ENCODE peak calls at places on chromosome 10, in nine cellular contexts. K is Peyer's patch, P is choroid plexus epithelial cell, J is fibroblast of villous mesenchyme, C is psoas muscle, A is AG04449, W is GM06990, I is fibroblast of lung, M is upper lobe of right lung. X is an unnamed sample.

GRCh38 chr10:95864906-95865813 is 42.6 kb upstream of the CC2D2B start:
- DNase-seq in K (peak; percentile 29), P (peak; percentile 95), J (peak; percentile 90), C (no peak), A (peak; percentile 33), W (no peak), I (peak; percentile 75), M (no peak), X (peak; percentile 16)

GRCh38 chr10:14032406-14032998 is 298.2 kb downstream of the FRMD4A start:
- DNase-seq in K (no peak), P (peak; percentile 16), J (no peak), C (no peak), A (no peak), W (no peak), I (peak; percentile 17), M (peak; percentile 70), X (no peak)

GRCh38 chr10:90674927-90675326 is 182.9 kb downstream of the HTR7 start:
- DNase-seq in K (no peak), P (peak; percentile 79), J (peak; percentile 70), C (no peak), A (peak; percentile 64), W (no peak), I (peak; percentile 96), M (no peak), X (no peak)

GRCh38 chr10:128877141-128877540 is 589.9 kb upstream of the MGMT start:
- DNase-seq in K (no peak), P (no peak), J (no peak), C (no peak), A (no peak), W (no peak), I (no peak), M (no peak), X (no peak)

GRCh38 chr10:3225589-3225988 is 53.0 kb upstream of the PITRM1 start:
- DNase-seq in K (no peak), P (peak; percentile 80), J (peak; percentile 75), C (no peak), A (peak; percentile 63), W (no peak), I (peak; percentile 91), M (no peak), X (no peak)

GRCh38 chr10:50216894-50217293 is 34.4 kb downstream of the ASAH2 start:
- DNase-seq in K (no peak), P (peak; percentile 58), J (no peak), C (no peak), A (no peak), W (no peak), I (peak; percentile 34), M (no peak), X (no peak)

GRCh38 chr10:110042181-110042580 is 34.4 kb downstream of the ADD3 start:
- DNase-seq in K (no peak), P (peak; percentile 78), J (peak; percentile 25), C (no peak), A (no peak), W (no peak), I (peak; percentile 84), M (no peak), X (no peak)

GRCh38 chr10:131249238-131249956 is 62.1 kb downstream of the TCERG1L start:
- DNase-seq in K (no peak), P (no peak), J (no peak), C (no peak), A (no peak), W (no peak), I (no peak), M (peak; percentile 40), X (no peak)

GRCh38 chr10:18658301-18658991 is 785 bp upstream of the ARL5B start:
- DNase-seq in K (no peak), P (peak; percentile 33), J (peak; percentile 80), C (peak; percentile 23), A (no peak), W (peak; percentile 31), I (peak; percentile 74), M (no peak), X (no peak)

GRCh38 chr10:116216676-116217075 is 56.3 kb downstream of the GFRA1 start:
- DNase-seq in K (no peak), P (no peak), J (peak; percentile 25), C (no peak), A (no peak), W (no peak), I (no peak), M (no peak), X (no peak)

GRCh38 chr10:73460897-73461296 is 27.5 kb upstream of the MSS51 start:
- DNase-seq in K (no peak), P (no peak), J (no peak), C (no peak), A (no peak), W (no peak), I (no peak), M (no peak), X (no peak)

GRCh38 chr10:70932415-70933196 is 44.2 kb upstream of the PCBD1 start:
- DNase-seq in K (no peak), P (no peak), J (peak; percentile 67), C (no peak), A (no peak), W (no peak), I (no peak), M (no peak), X (peak; percentile 52)

GRCh38 chr10:129467346-129468119 is 492 bp downstream of the MGMT start:
- DNase-seq in K (peak; percentile 25), P (peak; percentile 35), J (peak; percentile 7), C (no peak), A (no peak), W (no peak), I (no peak), M (peak; percentile 74), X (no peak)

GRCh38 chr10:77424257-77424656 is 213.4 kb downstream of the KCNMA1 start:
- DNase-seq in K (no peak), P (no peak), J (no peak), C (no peak), A (no peak), W (no peak), I (no peak), M (no peak), X (peak; percentile 64)
- H3K4me3 ChIP-seq in K (no peak overlapping the region), P (no peak overlapping the region), J (no peak overlapping the region), C (no peak overlapping the region), A (no peak overlapping the region), W (no peak overlapping the region), I (no peak overlapping the region), M (no peak overlapping the region), X (no peak overlapping the region)

GRCh38 chr10:122304054-122304579 is 33.0 kb downstream of the BTBD16 start:
- DNase-seq in K (no peak), P (no peak), J (no peak), C (no peak), A (no peak), W (no peak), I (no peak), M (no peak), X (no peak)
- TF ChIP-seq CTCF in K (no peak), P (no peak), J (no peak), C (no peak), A (no peak), W (no peak), I (no peak), M (no peak), X (no peak)

GRCh38 chr10:33635967-33636366 is 301.5 kb upstream of the NRP1 start:
- DNase-seq in K (no peak), P (no peak), J (no peak), C (no peak), A (no peak), W (no peak), I (no peak), M (no peak), X (no peak)

GRCh38 chr10:33631991-33632390 is 297.5 kb upstream of the NRP1 start:
- DNase-seq in K (no peak), P (no peak), J (no peak), C (no peak), A (no peak), W (no peak), I (no peak), M (no peak), X (no peak)

DNA sequence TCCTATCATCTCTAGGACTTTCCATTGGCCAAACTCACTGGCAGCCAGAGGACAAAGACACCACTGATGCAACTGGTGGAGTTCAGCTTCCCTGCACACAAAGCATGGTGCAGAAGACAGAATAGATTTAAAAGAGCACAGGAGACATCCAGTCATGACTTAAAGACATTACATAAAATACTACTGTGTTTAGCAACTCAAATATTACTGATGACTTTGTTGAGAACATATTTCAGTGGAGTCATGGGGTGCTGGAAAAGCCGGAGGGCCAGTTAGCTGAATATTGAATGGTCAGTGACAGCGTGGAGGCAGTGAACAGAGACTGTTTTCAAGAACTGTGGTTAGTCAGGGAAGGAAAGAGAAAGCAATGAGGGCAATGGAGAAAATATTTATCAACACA is 296.3 kb upstream of the NRP1 start:
- DNase-seq in K (no peak), P (no peak), J (no peak), C (no peak), A (no peak), W (no peak), I (no peak), M (no peak), X (no peak)
- H3K4me3 ChIP-seq in K (no peak overlapping the region), P (no peak overlapping the region), J (no peak overlapping the region), C (no peak overlapping the region), A (no peak overlapping the region), W (no peak overlapping the region), I (no peak overlapping the region), M (no peak overlapping the region), X (no peak overlapping the region)

GRCh38 chr10:28532223-28532508 is 752 bp upstream of the WAC start:
- DNase-seq in K (no peak), P (no peak), J (peak; percentile 69), C (no peak), A (no peak), W (no peak), I (peak; percentile 59), M (no peak), X (no peak)

GRCh38 chr10:28533315-28533564 is 322 bp downstream of the WAC start:
- DNase-seq in K (no peak), P (no peak), J (no peak), C (no peak), A (no peak), W (no peak), I (no peak), M (no peak), X (no peak)

GRCh38 chr10:28533571-28534304 is 820 bp downstream of the WAC start:
- DNase-seq in K (peak; percentile 71), P (peak; percentile 60), J (peak; percentile 49), C (peak; percentile 73), A (no peak), W (peak; percentile 60), I (peak; percentile 36), M (peak; percentile 88), X (no peak)

GRCh38 chr10:28530751-28531150 is 2.2 kb upstream of the WAC start:
- DNase-seq in K (no peak), P (no peak), J (no peak), C (no peak), A (no peak), W (no peak), I (peak; percentile 20), M (no peak), X (no peak)

DNA sequence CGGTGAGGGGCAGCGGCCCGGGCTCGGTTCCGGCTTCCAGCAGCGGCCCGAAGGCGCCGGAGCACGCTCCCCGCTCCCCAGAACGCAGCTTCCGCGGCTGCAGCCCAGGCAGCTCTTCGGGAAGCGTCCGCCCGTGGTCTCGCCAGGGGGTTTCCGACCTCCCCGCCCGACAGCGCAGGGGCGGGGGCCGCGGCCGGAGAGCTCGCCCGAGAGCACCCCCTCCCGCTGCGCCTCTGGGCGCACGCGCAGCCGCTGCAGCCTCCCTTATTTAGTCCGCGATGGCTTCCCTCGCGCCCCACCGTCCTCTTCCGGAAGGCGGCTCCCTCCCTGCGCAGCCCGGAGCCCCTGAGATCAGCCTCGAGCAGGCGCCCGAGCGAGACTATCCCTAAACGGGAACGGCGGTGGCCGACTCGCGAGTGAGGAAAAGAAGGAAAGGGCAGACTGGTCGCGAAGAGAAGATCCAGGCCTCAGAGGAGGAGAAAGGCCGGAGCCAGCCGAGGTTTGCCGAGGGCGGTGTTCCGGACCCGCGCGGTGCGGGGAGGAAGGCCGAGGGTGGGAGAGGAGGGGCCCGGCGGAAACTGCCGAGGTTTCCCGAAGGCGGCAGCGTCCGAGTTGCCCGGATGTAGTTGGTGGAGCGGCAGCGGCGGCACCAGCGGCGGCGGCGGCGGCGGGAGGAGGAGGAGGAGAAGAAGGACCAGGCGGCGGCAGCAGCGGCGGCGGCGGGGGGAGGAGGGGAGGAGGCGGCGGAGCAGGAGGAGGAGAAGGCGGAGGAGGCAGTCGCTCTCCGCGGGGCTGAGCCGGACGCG is at the start of gene WAC:
- DNase-seq in K (peak; percentile 92), P (peak; percentile 95), J (peak; percentile 94), C (peak; percentile 96), A (peak; percentile 59), W (peak; percentile 98), I (peak; percentile 88), M (peak; percentile 99), X (peak; percentile 69)
- TF ChIP-seq CTCF in K (no peak), P (peak; percentile 10), J (no peak), C (no peak), A (no peak), W (peak; percentile 13), I (no peak), M (peak; percentile 12), X (no peak)

X was measured in retinal pigment epithelial cell.